ENCODE peak calls at places on chromosomes 1 and 21, in seven cellular contexts. D is stimulated activated CD8-positive, alpha-beta memory T cell treated with anti-CD3 and anti-CD28 coated beads, Interleukin-15, amount 100 ng/mL, for 1 hour; X is progenitor cell of endocrine pancreas; F is skeletal muscle cell; J is occipital lobe; R is HT-29; C is small intestine. I is an unnamed sample.

GRCh38 chr21:42550817-42551216 is 37.2 kb downstream of the SLC37A1 start:
- DNase-seq in X (no peak), D (no peak), C (peak; percentile 52), R (no peak), J (no peak), F (no peak), I (no peak)

GRCh38 chr1:206513312-206514111 is 6.2 kb downstream of the RASSF5 start:
- DNase-seq in F (peak; percentile 88), J (no peak), D (no peak), X (no peak), C (no peak), R (peak; percentile 75), I (no peak)

GRCh38 chr1:24720152-24720551 is 25.1 kb upstream of the CLIC4 start:
- DNase-seq in D (no peak), C (no peak), R (no peak), F (no peak), X (no peak), J (no peak), I (no peak)

GRCh38 chr1:995665-996633 is 3.9 kb downstream of the HES4 start:
- DNase-seq in D (no peak), R (no peak), C (no peak), J (no peak), F (no peak), X (peak; percentile 14), I (no peak)

GRCh38 chr1:90201467-90202358 is 206.8 kb downstream of the ZNF326 start:
- DNase-seq in C (peak; percentile 80), J (no peak), F (no peak), D (no peak), X (no peak), R (peak; percentile 25), I (no peak)

GRCh38 chr1:80656628-80657019 is 1144.1 kb upstream of the ADGRL2 start:
- DNase-seq in C (no peak), F (no peak), J (no peak), R (peak; percentile 46), X (no peak), D (no peak), I (no peak)

GRCh38 chr21:45475004-45475685 is 67.1 kb downstream of the SLC19A1 start:
- DNase-seq in X (no peak), D (no peak), R (no peak), F (no peak), C (no peak), J (no peak), I (no peak)

GRCh38 chr1:10555635-10556429 is 81.1 kb downstream of the PEX14 start:
- DNase-seq in X (no peak), R (no peak), C (no peak), J (no peak), D (no peak), F (no peak), I (no peak)

GRCh38 chr1:9766759-9767442 is 56.9 kb downstream of the CLSTN1 start:
- DNase-seq in F (peak; percentile 96), R (no peak), X (no peak), J (peak; percentile 46), C (no peak), D (no peak), I (no peak)

GRCh38 chr1:84505167-84506001 is 802 bp upstream of the SPATA1 start:
- DNase-seq in X (no peak), F (peak; percentile 11), J (peak; percentile 25), R (peak; percentile 75), C (peak; percentile 57), D (no peak), I (peak; percentile 78)

GRCh38 chr1:191558389-191558788 is 599.9 kb upstream of the RGS18 start:
- DNase-seq in R (no peak), F (no peak), X (no peak), C (no peak), D (no peak), J (no peak), I (no peak)

GRCh38 chr1:55140546-55140983 is 74.6 kb downstream of the USP24 start:
- DNase-seq in J (peak; percentile 53), C (peak; percentile 82), X (peak; percentile 24), R (peak; percentile 83), F (peak; percentile 75), D (peak; percentile 59), I (peak; percentile 82)

I was measured in cardiac muscle cell.